ENCODE peak calls at places on chromosomes 7 and 10, in six cellular contexts. C, V, X, O, E and Z are unnamed samples. For H3K36me3, the result is how much of the 10 kb centered on the place peaks cover.

GRCh38 chr10:95382174-95382573 is 91.4 kb upstream of the PDLIM1 start:
- DNase-seq in E (no peak), O (no peak), C (no peak), V (no peak), X (no peak), Z (no peak)

GRCh38 chr10:130403153-130403890 is 267.1 kb downstream of the GLRX3 start:
- DNase-seq in E (no peak), X (no peak), V (no peak), O (no peak), C (no peak), Z (no peak)

GRCh38 chr10:100186253-100186780 is 488 bp upstream of the ERLIN1 start:
- DNase-seq in X (peak), O (no peak), C (no peak), V (peak), E (peak), Z (peak)

GRCh38 chr10:94324609-94325233 is 38.0 kb downstream of the NOC3L start:
- DNase-seq in E (no peak), X (no peak), O (peak), V (no peak), C (no peak), Z (peak)

GRCh38 chr10:99403674-99404073 is 26.8 kb downstream of the GOT1 start:
- DNase-seq in O (peak), E (no peak), C (peak), X (no peak), V (no peak), Z (peak)

GRCh38 chr10:23345861-23346260 is 1.3 kb upstream of the C10orf67 start:
- DNase-seq in E (no peak), X (no peak), V (no peak), O (peak), C (no peak), Z (peak)

GRCh38 chr10:49642311-49642710 is 28.5 kb downstream of the CHAT start:
- DNase-seq in O (no peak), V (no peak), X (no peak), E (no peak), C (no peak), Z (no peak)

GRCh38 chr10:34397324-34397723 is 417.8 kb downstream of the PARD3 start:
- DNase-seq in X (no peak), V (no peak), O (peak), C (no peak), E (no peak), Z (no peak)

GRCh38 chr10:110462308-110463095 is 35.2 kb upstream of the DUSP5 start:
- DNase-seq in C (no peak), E (no peak), V (no peak), O (no peak), X (no peak), Z (no peak)

GRCh38 chr7:33854178-33854577 is 51.2 kb upstream of the BMPER start:
- DNase-seq in C (no peak), O (peak), E (no peak), X (no peak), V (no peak), Z (peak)

GRCh38 chr7:36287371-36288241 is 102.1 kb upstream of the ANLN start:
- DNase-seq in E (no peak), X (no peak), O (no peak), V (no peak), C (no peak), Z (peak)

GRCh38 chr7:750111-750905 is 23.2 kb upstream of the PRKAR1B start:
- DNase-seq in X (peak), E (no peak), C (no peak), V (no peak), O (no peak), Z (no peak)

GRCh38 chr10:5283305-5284158 is 81.2 kb upstream of the UCN3 start:
- DNase-seq in E (peak), X (peak), C (peak), O (peak), V (peak), Z (peak)

GRCh38 chr10:129970404-129971364 is 6.6 kb upstream of the EBF3 start:
- DNase-seq in V (no peak), X (peak), C (no peak), O (no peak), E (no peak), Z (no peak)

GRCh38 chr7:4661871-4662270 is 20.2 kb upstream of the FOXK1 start:
- DNase-seq in E (no peak), C (peak), O (no peak), V (no peak), X (no peak), Z (no peak)

GRCh38 chr10:86671985-86672710 is 3.8 kb downstream of the LDB3 start:
- DNase-seq in C (no peak), V (peak), E (peak), X (no peak), O (no peak), Z (no peak)

GRCh38 chr10:1419796-1420429 is 317.4 kb downstream of the ADARB2 start:
- DNase-seq in O (no peak), C (no peak), X (no peak), E (no peak), V (no peak), Z (no peak)

GRCh38 chr7:38330861-38331709 is 57.6 kb upstream of the TARP start:
- DNase-seq in C (no peak), X (no peak), O (no peak), E (no peak), V (peak), Z (no peak)

GRCh38 chr10:70132098-70133029 is at the start of gene AIFM2:
- DNase-seq in V (peak), O (peak), X (peak), C (peak), E (peak), Z (peak)

GRCh38 chr7:20141666-20142065 is 75.5 kb downstream of the MACC1 start:
- DNase-seq in C (no peak), O (no peak), E (no peak), X (no peak), V (no peak), Z (no peak)

GRCh38 chr7:61576-62360 is 130.6 kb upstream of the FAM20C start:
- DNase-seq in E (no peak), O (no peak), C (no peak), V (no peak), X (peak), Z (no peak)

GRCh38 chr7:31782411-31782991 is 95.5 kb downstream of the PPP1R17 start:
- DNase-seq in X (no peak), E (no peak), O (peak), V (peak), C (peak), Z (peak)

GRCh38 chr7:127844707-127845331 is 186.4 kb downstream of the LRRC4 start:
- DNase-seq in X (no peak), O (peak), V (no peak), C (peak), E (peak), Z (peak)

GRCh38 chr10:78853864-78854263 is 214.9 kb upstream of the ZMIZ1 start:
- DNase-seq in C (no peak), X (no peak), V (no peak), O (no peak), E (no peak), Z (no peak)

GRCh38 chr10:132319853-132320669 is 11.9 kb upstream of the LRRC27 start:
- DNase-seq in V (no peak), E (no peak), C (no peak), O (peak), X (no peak), Z (peak)

GRCh38 chr10:126131338-126131737 is 235.0 kb downstream of the FANK1 start:
- DNase-seq in E (no peak), X (no peak), V (no peak), O (no peak), C (no peak), Z (no peak)

GRCh38 chr7:95867309-95867708 is 95.0 kb downstream of the DYNC1I1 start:
- DNase-seq in C (no peak), E (no peak), X (no peak), O (no peak), V (peak), Z (no peak)

GRCh38 chr10:91635401-91636400 is 2.8 kb upstream of the PPP1R3C start:
- DNase-seq in C (peak), X (no peak), O (peak), V (peak), E (peak), Z (peak)

GRCh38 chr10:52649471-52649870 is 123.1 kb downstream of the MBL2 start:
- DNase-seq in C (no peak), E (no peak), X (no peak), V (no peak), O (no peak), Z (no peak)

GRCh38 chr7:50142421-50143113 is 49.5 kb upstream of the ZPBP start:
- DNase-seq in X (no peak), V (peak), C (peak), E (no peak), O (no peak), Z (peak)

GRCh38 chr7:79298145-79298760 is 155.2 kb downstream of the MAGI2 start:
- DNase-seq in C (peak), O (peak), E (no peak), V (peak), X (no peak), Z (peak)

GRCh38 chr7:140231779-140232491 is 55.2 kb upstream of the KDM7A start:
- DNase-seq in C (no peak), V (no peak), O (peak), X (no peak), E (no peak), Z (peak)

GRCh38 chr10:119344381-119344780 is 137.0 kb downstream of the GRK5 start:
- DNase-seq in C (no peak), O (no peak), X (no peak), E (no peak), V (no peak), Z (no peak)

GRCh38 chr10:22821501-22821900 is 106.4 kb upstream of the ARMC3 start:
- DNase-seq in V (no peak), X (no peak), O (no peak), C (peak), E (no peak), Z (no peak)

GRCh38 chr10:5252177-5253037 is 55.8 kb downstream of the AKR1C4 start:
- DNase-seq in E (no peak), C (no peak), X (no peak), V (peak), O (no peak), Z (peak)

GRCh38 chr10:24958701-24959392 is 6.4 kb upstream of the PRTFDC1 start:
- DNase-seq in O (peak), E (peak), X (no peak), V (no peak), C (peak), Z (no peak)

GRCh38 chr10:944034-944831 is 12.7 kb upstream of the LARP4B start:
- DNase-seq in V (no peak), O (peak), C (peak), E (peak), X (peak), Z (peak)

GRCh38 chr7:95172420-95172819 is 151.9 kb downstream of the PON1 start:
- DNase-seq in X (no peak), V (no peak), E (no peak), O (no peak), C (no peak), Z (no peak)

DNA sequence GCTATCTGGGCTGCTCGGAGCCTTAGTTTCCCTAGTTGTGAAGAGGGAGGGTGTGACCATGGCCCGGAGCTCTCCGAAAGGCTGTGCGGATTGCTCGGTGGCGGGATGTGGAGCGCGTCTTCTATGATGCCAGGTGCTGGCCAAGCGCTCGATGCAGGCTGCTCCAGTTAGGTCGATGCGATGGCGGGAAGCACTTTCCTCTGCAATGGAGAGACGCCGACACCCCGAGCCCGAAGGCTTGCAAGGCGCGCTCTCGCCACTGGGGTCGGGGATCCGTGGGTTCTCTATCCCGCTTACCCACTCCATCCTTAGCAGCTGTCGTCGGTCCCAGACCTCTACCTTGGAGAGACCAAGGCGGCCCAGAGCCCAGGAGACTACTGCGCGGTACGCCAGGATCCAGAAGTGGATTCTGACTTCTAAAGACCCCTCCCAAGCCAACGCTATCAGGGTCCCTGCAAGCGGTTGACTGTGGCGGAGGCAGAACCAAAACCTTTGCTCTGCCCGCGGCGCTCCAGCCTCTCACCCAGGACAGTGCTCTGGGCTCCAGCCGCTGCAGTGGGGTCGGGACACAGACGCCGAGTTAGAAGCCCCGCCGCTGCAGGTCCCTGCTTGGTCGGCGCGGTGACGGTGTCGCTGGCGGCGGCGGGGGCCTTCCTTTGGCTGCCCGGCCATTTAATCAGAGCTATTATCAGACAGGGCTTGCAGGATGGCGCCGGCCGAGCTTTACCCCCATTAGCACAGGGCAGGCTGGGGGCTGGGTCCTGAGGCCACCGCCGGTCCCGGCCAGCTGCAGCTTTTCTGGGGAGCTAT is 7.8 kb upstream of the TBX20 start:
- DNase-seq in V (peak), X (no peak), E (no peak), C (no peak), O (no peak), Z (no peak)
- H3K4me3 ChIP-seq in V (peak), X (no peak), E (no peak), C (no peak), O (no peak), Z (no peak)

GRCh38 chr7:151240942-151241754 is 7.3 kb downstream of the SMARCD3 start:
- DNase-seq in X (no peak), O (no peak), C (no peak), V (no peak), E (no peak), Z (no peak)
- H3K36me3 ChIP-seq in X (half or more), O (under half), C (under half), V (under half), E (under half), Z (under half)

GRCh38 chr10:58642283-58642682 is 129.6 kb downstream of the BICC1 start:
- DNase-seq in C (no peak), O (no peak), X (no peak), V (no peak), E (no peak), Z (no peak)

GRCh38 chr10:58641708-58642107 is 129.0 kb downstream of the BICC1 start:
- DNase-seq in C (no peak), O (peak), E (no peak), V (peak), X (no peak), Z (peak)

GRCh38 chr10:58643029-58643428 is 130.4 kb downstream of the BICC1 start:
- DNase-seq in X (no peak), C (no peak), O (no peak), V (no peak), E (no peak), Z (no peak)

GRCh38 chr10:58638406-58638805 is 125.7 kb downstream of the BICC1 start:
- DNase-seq in O (no peak), X (no peak), V (no peak), E (no peak), C (no peak), Z (no peak)

DNA sequence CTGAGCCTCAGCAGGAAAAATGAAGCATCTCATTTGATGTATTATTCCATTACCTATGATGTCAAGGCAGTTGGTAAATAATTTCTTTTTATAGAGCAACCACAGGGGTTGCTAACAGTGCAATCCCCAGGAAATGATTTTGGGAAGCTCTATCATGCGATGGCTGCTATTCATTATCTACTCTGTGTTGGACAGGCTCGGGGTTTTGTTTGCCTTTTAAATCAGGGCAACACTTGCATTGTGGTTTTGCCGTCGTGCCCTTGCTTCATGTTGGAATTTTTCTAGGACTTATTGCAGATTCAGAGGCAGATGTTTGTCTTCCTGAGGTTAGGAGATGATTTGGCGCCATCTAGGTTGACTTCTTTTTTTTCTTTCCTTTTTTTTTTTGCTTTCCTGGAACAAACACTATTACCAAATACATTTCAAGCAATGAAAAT is 128.4 kb downstream of the BICC1 start:
- DNase-seq in V (peak), X (no peak), E (no peak), C (no peak), O (peak), Z (peak)
- TF ChIP-seq CTCF in V (peak), X (peak), E (no peak), C (no peak), O (peak), Z (peak)

GRCh38 chr7:45259966-45260646 is 102.5 kb downstream of the RAMP3 start:
- DNase-seq in O (no peak), X (peak), V (peak), E (peak), C (peak), Z (peak)
- H3K4me3 ChIP-seq in O (no peak), X (no peak), V (peak), E (no peak), C (no peak), Z (no peak)